ENCODE peak calls at places on chromosomes 16 and 17, in seven cellular contexts. K is cardiac fibroblast; U is suprapubic skin; P is mucosa of descending colon; L is sigmoid colon; V is fibroblast of the aortic adventitia; T is CD8-positive, alpha-beta memory T cell. B is an unnamed sample.

GRCh38 chr16:27795992-27796614 is 246.2 kb downstream of the KATNIP start:
- DNase-seq in U (no peak), P (no peak), V (peak; percentile 45), T (no peak), K (peak; percentile 50), L (no peak), B (peak; percentile 80)

GRCh38 chr17:15409721-15410247 is 57.6 kb downstream of the CDRT4 start:
- DNase-seq in K (peak; percentile 94), P (no peak), L (peak; percentile 83), U (no peak), V (peak; percentile 98), T (no peak), B (peak; percentile 72)

GRCh38 chr16:65964752-65965151 is 401.7 kb upstream of the CDH5 start:
- DNase-seq in K (no peak), U (no peak), P (no peak), V (no peak), L (no peak), T (no peak), B (no peak)

GRCh38 chr17:66858182-66859083 is 23.5 kb downstream of the CACNG5 start:
- DNase-seq in P (no peak), K (no peak), U (no peak), V (no peak), T (no peak), L (no peak), B (no peak)

GRCh38 chr17:79913451-79913850 is 74.2 kb upstream of the CBX4 start:
- DNase-seq in T (no peak), K (no peak), L (no peak), U (no peak), V (no peak), P (no peak), B (peak; percentile 26)

GRCh38 chr17:17661134-17661533 is 20.1 kb upstream of the RAI1 start:
- DNase-seq in P (no peak), T (no peak), U (no peak), V (no peak), L (no peak), K (no peak), B (no peak)

GRCh38 chr16:81238296-81239011 is at the start of gene BCO1:
- DNase-seq in U (no peak), V (peak; percentile 85), L (no peak), T (no peak), P (no peak), K (peak; percentile 52), B (no peak)

GRCh38 chr16:4306439-4307214 is 9.2 kb upstream of the GLIS2 start:
- DNase-seq in V (no peak), L (peak; percentile 69), P (no peak), T (peak; percentile 58), K (no peak), U (no peak), B (no peak)

GRCh38 chr17:38451030-38451839 is 23.0 kb downstream of the ARHGAP23 start:
- DNase-seq in U (no peak), V (peak; percentile 61), L (no peak), K (peak; percentile 81), P (no peak), T (no peak), B (peak; percentile 82)

GRCh38 chr17:48646183-48647102 is 20.3 kb upstream of the HOXB9 start:
- DNase-seq in U (no peak), L (no peak), T (peak; percentile 19), K (no peak), V (no peak), P (peak; percentile 84), B (no peak)

GRCh38 chr17:45234641-45235040 is 13.0 kb downstream of the FMNL1 start:
- DNase-seq in T (peak; percentile 63), L (no peak), U (no peak), K (no peak), V (no peak), P (no peak), B (peak; percentile 42)

GRCh38 chr17:45237686-45238085 is 16.0 kb downstream of the FMNL1 start:
- DNase-seq in V (no peak), L (no peak), U (no peak), T (no peak), P (no peak), K (no peak), B (no peak)

GRCh38 chr17:45236002-45236606 is 14.4 kb downstream of the FMNL1 start:
- DNase-seq in L (no peak), U (peak; percentile 42), K (no peak), P (no peak), V (no peak), T (no peak), B (no peak)

GRCh38 chr17:45233423-45233924 is 11.8 kb downstream of the FMNL1 start:
- DNase-seq in K (no peak), T (no peak), V (no peak), L (no peak), P (no peak), U (no peak), B (peak; percentile 50)

GRCh38 chr17:45235071-45236001 is 13.7 kb downstream of the FMNL1 start:
- DNase-seq in V (peak; percentile 83), U (peak; percentile 90), L (peak; percentile 88), P (no peak), T (peak; percentile 76), K (peak; percentile 86), B (peak; percentile 87)
- H3K4me3 ChIP-seq in V (no peak overlapping the region), U (no peak overlapping the region), L (no peak overlapping the region), P (no peak overlapping the region), T (no peak overlapping the region), K (no peak overlapping the region), B (no peak overlapping the region)

GRCh38 chr16:84599528-84600202 is 18.2 kb downstream of the COTL1 start:
- DNase-seq in P (peak; percentile 78), V (peak; percentile 79), K (peak; percentile 86), U (no peak), L (peak; percentile 77), T (peak; percentile 58), B (peak; percentile 58)

GRCh38 chr16:84597518-84598390 is 20.1 kb downstream of the COTL1 start:
- DNase-seq in V (no peak), U (no peak), P (no peak), K (no peak), L (no peak), T (peak; percentile 37), B (no peak)

GRCh38 chr16:84596161-84596560 is 21.7 kb downstream of the COTL1 start:
- DNase-seq in P (no peak), V (no peak), L (no peak), U (no peak), K (no peak), T (no peak), B (no peak)

GRCh38 chr16:84596801-84597517 is 20.9 kb downstream of the COTL1 start:
- DNase-seq in V (no peak), K (no peak), U (no peak), P (no peak), T (no peak), L (no peak), B (no peak)

GRCh38 chr16:84598391-84598750 is 19.5 kb downstream of the COTL1 start:
- DNase-seq in U (no peak), L (no peak), P (no peak), K (no peak), T (no peak), V (no peak), B (no peak)
- H3K4me3 ChIP-seq in U (no peak overlapping the region), L (no peak overlapping the region), P (no peak overlapping the region), K (no peak overlapping the region), T (peak overlapping the region; percentile 47), V (no peak overlapping the region), B (no peak overlapping the region)

GRCh38 chr17:4696432-4696796 is 7.5 kb downstream of the PELP1 start:
- DNase-seq in P (no peak), T (no peak), U (no peak), V (no peak), L (peak; percentile 8), K (no peak), B (no peak)
- H3K4me3 ChIP-seq in P (no peak overlapping the region), T (peak overlapping the region; percentile 16), U (no peak overlapping the region), V (no peak overlapping the region), L (no peak overlapping the region), K (no peak overlapping the region), B (no peak overlapping the region)

DNA sequence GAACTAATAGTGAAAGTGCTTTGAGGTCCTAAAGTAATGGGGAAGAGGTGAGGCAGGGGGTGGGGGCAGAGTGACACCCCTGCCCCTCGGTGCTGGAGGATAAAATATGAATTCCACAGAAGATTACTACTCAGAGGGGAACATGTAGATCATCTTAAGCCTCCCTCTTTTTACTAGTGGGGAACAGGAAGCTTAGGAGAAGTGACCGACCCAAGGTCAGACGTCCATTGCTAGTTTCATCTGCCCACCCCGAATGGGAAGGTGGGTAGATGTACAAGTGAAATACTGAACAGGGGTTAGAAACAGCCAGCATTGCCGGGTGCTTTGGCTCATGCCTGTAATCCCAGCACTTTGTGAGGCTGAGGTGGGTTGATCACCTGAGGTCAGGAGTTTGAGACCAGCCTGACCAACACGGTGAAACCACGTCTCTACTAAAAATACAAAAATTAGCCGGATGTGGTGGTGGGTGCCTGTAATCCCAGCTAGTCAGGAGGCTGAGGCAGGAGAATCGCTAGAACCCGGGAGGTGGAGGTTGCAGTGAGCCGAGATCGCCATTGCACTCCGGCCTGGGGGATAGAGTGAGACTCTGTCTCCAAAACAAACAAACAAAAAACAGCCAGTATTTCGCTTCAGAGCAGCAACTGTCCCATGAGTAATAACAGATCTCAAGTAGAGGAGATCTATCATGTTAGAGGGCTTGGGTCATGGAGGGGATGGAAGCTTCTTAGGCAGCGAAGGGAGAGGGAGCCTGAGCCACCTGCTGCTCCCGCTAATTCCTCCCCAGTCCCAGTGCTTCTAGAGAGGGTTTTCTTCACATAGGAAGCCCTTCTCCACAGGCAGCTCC is 1.2 kb upstream of the NR1D1 start:
- DNase-seq in K (peak; percentile 36), U (no peak), L (peak; percentile 64), P (peak; percentile 41), V (no peak), T (no peak), B (peak; percentile 36)
- H3K4me3 ChIP-seq in K (no peak overlapping the region), U (peak overlapping the region; percentile 61), L (no peak overlapping the region), P (no peak overlapping the region), V (no peak overlapping the region), T (peak overlapping the region; percentile 94), B (no peak overlapping the region)

GRCh38 chr17:64343071-64343774 is 47.4 kb downstream of the PECAM1 start:
- DNase-seq in P (no peak), T (no peak), L (no peak), U (peak; percentile 56), V (no peak), K (no peak), B (no peak)
- H3K4me3 ChIP-seq in P (no peak overlapping the region), T (no peak overlapping the region), L (no peak overlapping the region), U (no peak overlapping the region), V (no peak overlapping the region), K (no peak overlapping the region), B (no peak overlapping the region)